ENCODE peak calls at places on chromosomes 11 and 22, in nine cellular contexts. F, P, L, Y, X, K, C, O and V are unnamed samples. For H3K36me3, the result is how much of the 10 kb centered on the place peaks cover.

GRCh38 chr22:36510966-36511881 is 4.4 kb upstream of the FOXRED2 start:
- DNase-seq in X (peak), F (peak), O (peak), K (no peak), C (no peak), Y (peak), L (no peak), P (no peak), V (peak)

GRCh38 chr22:19818264-19819208 is 36.1 kb downstream of the GNB1L start:
- DNase-seq in L (no peak), F (no peak), C (no peak), X (no peak), K (no peak), O (no peak), P (no peak), Y (no peak), V (no peak)

GRCh38 chr22:24066260-24066659 is 55.2 kb downstream of the CABIN1 start:
- DNase-seq in L (no peak), O (no peak), P (no peak), Y (no peak), X (no peak), F (no peak), C (peak), K (peak), V (no peak)

GRCh38 chr11:70872299-70872698 is 380.1 kb downstream of the SHANK2 start:
- DNase-seq in O (no peak), Y (no peak), F (no peak), K (peak), L (no peak), P (no peak), X (no peak), C (no peak), V (no peak)

GRCh38 chr11:44970293-44970692 is 19.6 kb upstream of the TP53I11 start:
- DNase-seq in L (peak), X (no peak), K (no peak), C (no peak), F (no peak), P (no peak), O (no peak), Y (no peak), V (no peak)

GRCh38 chr22:48890693-48891554 is 936.7 kb downstream of the BRD1 start:
- DNase-seq in L (no peak), C (peak), K (peak), Y (no peak), F (no peak), O (no peak), X (no peak), P (no peak), V (no peak)

GRCh38 chr22:48434156-48434867 is 1393.4 kb downstream of the BRD1 start:
- DNase-seq in X (no peak), F (no peak), C (no peak), Y (no peak), K (peak), P (no peak), L (no peak), O (no peak), V (no peak)

GRCh38 chr11:121467965-121468364 is 15.2 kb upstream of the SORL1-AS1 start:
- DNase-seq in P (peak), X (peak), C (no peak), O (no peak), L (no peak), K (no peak), Y (no peak), F (no peak), V (no peak)

GRCh38 chr11:47306484-47306844 is 36.5 kb downstream of the MADD start:
- DNase-seq in O (no peak), X (no peak), P (no peak), L (no peak), C (no peak), Y (no peak), K (no peak), F (no peak), V (no peak)

DNA sequence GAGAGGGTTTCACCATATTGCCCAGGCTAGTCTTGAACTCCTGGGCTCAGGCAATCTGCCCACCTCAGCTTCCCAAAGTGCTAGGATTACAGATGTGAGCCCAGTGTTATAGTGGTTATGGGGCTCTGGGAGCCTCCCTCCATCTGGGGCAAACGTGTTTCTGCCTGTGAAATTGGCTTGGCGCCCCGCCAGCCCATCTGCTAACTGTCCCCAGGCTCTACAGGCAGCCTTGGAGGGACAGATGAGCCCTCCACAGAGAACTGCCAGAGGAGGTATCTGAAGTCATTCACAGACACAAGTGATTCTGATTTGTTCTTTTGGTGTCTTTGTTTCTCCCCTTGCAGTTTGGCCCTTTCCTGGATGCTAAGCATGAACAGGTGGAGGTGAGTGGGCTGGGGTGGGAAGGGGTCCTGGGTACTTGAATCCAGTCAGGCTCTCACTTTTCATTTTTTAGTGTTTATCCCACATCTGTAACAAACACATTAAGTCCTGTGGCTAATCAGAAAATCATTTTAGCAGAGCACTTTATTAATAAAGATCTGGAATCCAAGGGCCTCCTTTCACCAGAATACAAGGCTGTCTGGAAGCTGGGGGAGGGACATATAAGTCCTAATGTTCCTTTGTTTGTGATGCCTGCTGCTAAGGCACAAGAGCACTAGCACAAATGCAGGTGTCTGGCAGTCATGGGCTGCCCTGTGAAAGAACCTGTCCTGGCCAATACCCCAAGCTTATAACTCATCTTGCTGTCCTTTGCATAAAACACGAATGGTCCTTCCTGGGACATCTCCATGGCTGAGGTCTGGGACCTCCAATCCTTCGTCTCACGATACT is 25.7 kb upstream of the CDC42EP2 start:
- DNase-seq in F (no peak), X (no peak), K (peak), P (no peak), O (no peak), L (no peak), Y (no peak), C (no peak), V (no peak)
- H3K36me3 ChIP-seq in F (half or more), X (under half), K (under half), P (under half), O (under half), L (under half), Y (under half), C (under half), V (half or more)

DNA sequence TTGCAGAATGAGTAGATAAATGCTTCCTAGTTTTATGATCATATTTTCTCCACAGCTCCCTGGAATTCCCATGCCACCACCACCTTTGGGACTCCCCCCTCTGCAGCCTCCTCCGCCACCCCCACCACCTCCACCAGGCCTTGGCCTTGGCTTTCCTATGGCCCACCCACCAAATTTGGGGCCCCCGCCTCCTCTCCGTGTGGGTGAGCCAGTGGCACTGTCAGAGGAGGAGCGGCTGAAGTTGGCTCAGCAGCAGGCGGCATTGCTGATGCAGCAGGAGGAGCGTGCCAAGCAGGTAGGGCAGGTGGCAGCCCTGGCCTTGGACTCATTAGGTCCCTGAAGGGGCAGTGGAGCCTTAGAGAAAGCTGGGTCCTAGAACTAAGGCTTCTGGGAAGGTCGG is 2.9 kb downstream of the SF3B2 start:
- DNase-seq in C (no peak), K (peak), F (no peak), O (no peak), P (no peak), L (no peak), Y (no peak), X (no peak), V (no peak)
- H3K36me3 ChIP-seq in C (half or more), K (half or more), F (half or more), O (under half), P (half or more), L (under half), Y (under half), X (under half), V (half or more)

GRCh38 chr11:128222245-128222959 is 365.0 kb downstream of the ETS1 start:
- DNase-seq in C (no peak), Y (no peak), L (no peak), F (no peak), X (no peak), K (no peak), P (no peak), O (peak), V (no peak)
- H3K36me3 ChIP-seq in C (under half), Y (under half), L (under half), F (under half), X (under half), K (under half), P (under half), O (under half), V (under half)

DNA sequence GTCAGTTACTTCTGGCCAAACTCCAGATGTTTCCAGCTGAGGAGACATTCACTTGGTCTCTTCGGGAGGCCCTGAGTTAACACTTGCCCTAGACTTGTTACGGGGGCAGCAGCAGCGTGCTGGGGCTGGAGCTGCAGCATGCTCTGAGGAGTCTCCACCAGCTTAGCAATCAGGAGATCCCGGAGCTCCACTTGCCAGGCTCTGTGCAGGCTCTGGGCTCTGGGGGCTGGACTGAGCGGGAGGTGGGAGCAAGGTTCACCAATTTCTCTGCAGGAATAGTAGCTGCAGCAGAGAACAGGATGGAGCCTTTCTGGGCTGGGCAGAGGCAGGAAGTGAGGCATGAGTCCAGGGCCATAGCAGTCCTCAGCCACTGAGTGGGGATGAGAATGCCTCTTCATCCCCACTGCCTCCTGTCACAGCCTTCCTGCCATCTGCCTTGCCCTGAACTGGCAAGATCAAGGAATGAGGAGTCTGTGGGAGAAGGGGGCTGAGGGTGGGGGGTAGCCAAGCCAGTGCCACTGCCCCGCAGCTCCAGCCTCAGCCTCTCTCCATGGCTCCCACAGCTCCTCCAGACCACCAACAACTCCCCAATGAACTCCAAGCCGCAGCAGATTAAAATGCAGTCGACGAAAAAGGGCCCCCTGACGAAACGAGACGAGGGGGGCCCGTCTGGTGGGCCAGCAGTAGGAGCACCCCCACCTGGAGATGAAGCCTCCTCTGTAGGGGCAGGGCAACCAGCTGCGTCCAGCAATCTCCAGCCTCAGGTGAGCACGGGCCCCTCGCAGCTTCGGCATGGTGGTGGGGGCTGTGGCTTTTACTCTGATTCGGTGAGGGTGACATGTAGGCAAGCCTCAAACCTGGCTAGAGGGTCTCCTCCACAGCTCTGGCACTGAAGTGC is 23.4 kb downstream of the GTPBP1 start:
- DNase-seq in F (no peak), Y (no peak), L (peak), X (no peak), O (no peak), K (no peak), C (peak), P (no peak), V (no peak)
- H3K36me3 ChIP-seq in F (half or more), Y (half or more), L (under half), X (half or more), O (half or more), K (half or more), C (half or more), P (half or more), V (under half)

GRCh38 chr11:68778205-68778604 is 26.9 kb upstream of the TESMIN start:
- DNase-seq in O (no peak), P (no peak), L (no peak), C (no peak), K (no peak), F (no peak), X (no peak), Y (no peak), V (no peak)
- H3K36me3 ChIP-seq in O (half or more), P (under half), L (under half), C (half or more), K (half or more), F (half or more), X (under half), Y (under half), V (under half)

GRCh38 chr11:118635237-118635591 is 27.8 kb downstream of the PHLDB1 start:
- DNase-seq in X (no peak), K (no peak), L (peak), F (no peak), P (no peak), Y (no peak), O (no peak), C (no peak), V (no peak)
- H3K36me3 ChIP-seq in X (under half), K (half or more), L (under half), F (under half), P (under half), Y (under half), O (half or more), C (half or more), V (under half)

GRCh38 chr22:42636506-42636905 is 3.9 kb downstream of the ATP5MGL start:
- DNase-seq in F (no peak), Y (no peak), P (no peak), C (no peak), L (no peak), K (no peak), O (no peak), X (no peak), V (no peak)
- H3K36me3 ChIP-seq in F (under half), Y (under half), P (under half), C (half or more), L (under half), K (under half), O (under half), X (under half), V (under half)

DNA sequence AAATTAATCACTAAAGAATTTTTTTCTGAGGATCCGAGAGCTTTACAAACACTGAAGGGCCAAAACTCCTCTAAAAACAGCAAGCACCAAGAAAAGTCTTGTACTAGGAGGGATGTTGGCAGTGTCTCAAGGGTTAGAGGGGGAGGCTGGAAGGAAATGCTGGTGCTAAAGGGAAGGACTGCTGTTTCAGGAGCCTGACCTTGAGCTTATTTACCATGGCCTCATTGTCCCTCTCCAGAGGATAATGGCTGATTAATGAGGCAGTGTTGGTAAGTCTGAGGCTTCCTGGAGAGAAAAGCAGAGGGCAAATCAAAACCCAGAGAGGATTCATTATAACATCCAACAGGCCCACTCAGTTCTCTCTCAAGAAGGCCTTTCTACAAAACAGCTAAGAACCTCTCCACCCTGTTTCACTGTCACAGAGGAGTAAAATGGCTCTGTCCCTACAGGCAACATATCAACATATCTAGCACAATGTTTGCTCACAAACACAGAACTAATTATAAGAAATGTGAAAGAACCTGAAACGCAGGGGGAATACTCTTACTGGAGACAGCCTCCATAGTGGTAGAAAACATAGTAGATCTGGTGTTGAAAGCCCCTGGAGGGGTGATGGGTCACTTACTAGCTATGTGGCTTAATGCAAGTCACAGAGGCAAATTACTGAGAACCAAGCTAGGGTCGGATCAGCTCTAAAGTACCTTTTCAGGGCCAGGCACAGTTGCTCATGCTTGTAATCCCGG is 31.5 kb downstream of the NUMA1 start:
- DNase-seq in C (peak), L (no peak), F (peak), P (no peak), X (no peak), Y (peak), O (no peak), K (no peak), V (no peak)
- H3K36me3 ChIP-seq in C (under half), L (under half), F (under half), P (under half), X (under half), Y (under half), O (under half), K (under half), V (under half)